ENCODE peak calls at places on chromosomes 11 and 22, in seven cellular contexts. Q, T, G, D, P, U and W are unnamed samples.

GRCh38 chr11:353315-353857 is 15.9 kb upstream of the B4GALNT4 start:
- DNase-seq in Q (peak; percentile 56), T (peak; percentile 77), G (peak; percentile 54), D (no peak), P (peak; percentile 92), U (peak; percentile 64), W (peak; percentile 91)

GRCh38 chr11:64007160-64007628 is 21.0 kb downstream of the OTUB1 start:
- DNase-seq in Q (no peak), T (no peak), G (no peak), D (peak; percentile 20), P (peak; percentile 17), U (no peak), W (no peak)

GRCh38 chr11:14015711-14016110 is 53.2 kb downstream of the SPON1 start:
- DNase-seq in Q (no peak), T (no peak), G (no peak), D (peak; percentile 32), P (peak; percentile 43), U (no peak), W (peak; percentile 33)

GRCh38 chr11:62880231-62880802 is 379 bp upstream of the SLC3A2 start:
- DNase-seq in Q (peak; percentile 70), T (peak; percentile 62), G (no peak), D (peak; percentile 78), P (peak; percentile 92), U (peak; percentile 46), W (peak; percentile 83)

GRCh38 chr22:47794851-47795250 is 1032.4 kb downstream of the TBC1D22A start:
- DNase-seq in Q (no peak), T (no peak), G (no peak), D (no peak), P (no peak), U (no peak), W (no peak)

GRCh38 chr22:48872271-48873260 is 955.1 kb downstream of the BRD1 start:
- DNase-seq in Q (no peak), T (no peak), G (no peak), D (no peak), P (no peak), U (no peak), W (no peak)

GRCh38 chr11:68998390-68998911 is 14.6 kb downstream of the MRGPRF start:
- DNase-seq in Q (no peak), T (no peak), G (no peak), D (no peak), P (peak; percentile 56), U (no peak), W (peak; percentile 39)

GRCh38 chr11:61132646-61133045 is 28.6 kb downstream of the VPS37C start:
- DNase-seq in Q (no peak), T (no peak), G (no peak), D (no peak), P (no peak), U (no peak), W (no peak)

GRCh38 chr11:56688554-56688953 is 10.3 kb upstream of the OR9G1 start:
- DNase-seq in Q (no peak), T (no peak), G (no peak), D (no peak), P (no peak), U (no peak), W (no peak)

GRCh38 chr11:103661991-103662390 is 374.4 kb upstream of the DDI1 start:
- DNase-seq in Q (no peak), T (no peak), G (no peak), D (no peak), P (no peak), U (no peak), W (no peak)

GRCh38 chr22:30874431-30875370 is 93.9 kb downstream of the MORC2 start:
- DNase-seq in Q (no peak), T (no peak), G (no peak), D (no peak), P (no peak), U (no peak), W (no peak)

GRCh38 chr22:41963453-41964105 is 5.7 kb upstream of the SEPTIN3 start:
- DNase-seq in Q (peak; percentile 73), T (no peak), G (no peak), D (no peak), P (peak; percentile 89), U (peak; percentile 21), W (peak; percentile 45)

DNA sequence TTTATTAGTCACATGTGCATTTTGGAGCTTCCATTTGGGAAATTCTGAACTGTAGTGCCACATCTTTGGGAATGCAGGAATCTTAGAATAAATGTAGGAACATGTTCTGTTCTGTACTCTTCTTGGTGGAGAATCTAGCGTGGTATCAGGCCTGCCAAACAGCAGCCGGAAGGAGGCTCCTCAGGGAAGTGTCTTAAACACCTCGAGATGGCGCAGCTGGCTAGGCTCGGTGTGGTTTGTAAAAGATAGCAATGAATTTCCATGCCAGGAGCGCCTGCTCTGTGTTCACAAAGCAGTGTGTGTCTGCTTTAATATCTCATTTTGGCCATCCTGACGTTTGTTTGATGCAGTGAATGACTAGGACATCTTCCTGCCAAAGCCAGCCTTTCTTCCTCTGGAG is 145.1 kb downstream of the ATXN10 start:
- DNase-seq in Q (no peak), T (no peak), G (no peak), D (no peak), P (no peak), U (no peak), W (no peak)
- TF ChIP-seq CTCF in Q (no peak), T (no peak), G (no peak), D (no peak), P (no peak), U (no peak), W (no peak)

DNA sequence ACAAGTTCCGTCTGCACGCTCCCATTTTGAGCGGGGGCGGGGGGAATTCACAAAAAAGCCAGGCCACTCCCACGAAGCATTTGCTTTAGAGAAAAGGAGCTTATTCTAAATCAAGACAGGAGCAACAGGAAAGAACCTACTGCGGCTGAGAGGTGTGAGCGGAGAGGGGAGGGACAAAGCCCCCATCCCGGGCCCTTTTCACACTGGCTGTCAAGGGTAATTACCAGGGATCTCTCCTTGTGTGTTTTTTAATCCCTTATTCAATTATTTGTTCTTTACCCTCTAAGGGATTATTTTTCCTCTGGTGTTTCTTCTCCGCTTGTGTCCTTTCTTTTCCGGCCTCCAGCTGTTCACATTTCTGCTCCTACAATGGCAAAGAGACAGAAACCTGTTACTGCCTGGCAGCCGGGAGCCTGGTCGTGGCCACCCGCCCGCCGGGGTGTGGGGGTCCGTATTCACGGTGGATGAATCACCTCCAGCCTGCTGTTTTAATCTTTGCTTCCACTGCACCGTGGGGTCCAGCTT is 61.5 kb upstream of the FADD start:
- DNase-seq in Q (no peak), T (no peak), G (no peak), D (no peak), P (no peak), U (no peak), W (no peak)
- H3K4me3 ChIP-seq in Q (no peak overlapping the region), T (no peak overlapping the region), G (no peak overlapping the region), D (no peak overlapping the region), P (no peak overlapping the region), U (no peak overlapping the region), W (no peak overlapping the region)

GRCh38 chr11:66066751-66067150 is 3.3 kb upstream of the PACS1 start:
- DNase-seq in Q (no peak), T (no peak), G (no peak), D (no peak), P (no peak), U (no peak), W (no peak)
- TF ChIP-seq CTCF in Q (no peak), T (no peak), G (no peak), D (no peak), P (no peak), U (no peak), W (no peak)

GRCh38 chr22:50600541-50600940 is at the start of gene MAPK8IP2:
- DNase-seq in Q (no peak), T (no peak), G (no peak), D (no peak), P (no peak), U (no peak), W (no peak)
- H3K4me3 ChIP-seq in Q (no peak within 1 kb of the TSS), T (no peak within 1 kb of the TSS), G (no peak within 1 kb of the TSS), D (peak within 1 kb of the TSS; percentile 34), P (peak within 1 kb of the TSS; percentile 24), U (no peak within 1 kb of the TSS), W (peak within 1 kb of the TSS; percentile 30)